ENCODE peak calls at places on chromosomes 2 and 18, in five cellular contexts. One of them, this sample, is unnamed.

GRCh38 chr18:76246579-76246978 is 248.5 kb downstream of the ZNF516 start:
- DNase-seq in HepG2: no peak
- DNase-seq in HCT116: no peak
- DNase-seq in PC-3: no peak
- DNase-seq in astrocyte: peak; percentile 64
- DNase-seq in this sample: no peak

GRCh38 chr2:17959356-17959755 is 80.9 kb downstream of the KCNS3 start:
- DNase-seq in HepG2: no peak
- DNase-seq in HCT116: no peak
- DNase-seq in PC-3: no peak
- DNase-seq in astrocyte: no peak
- DNase-seq in this sample: no peak

GRCh38 chr2:183995632-183996031 is 602.7 kb upstream of the ZNF804A start:
- DNase-seq in HepG2: no peak
- DNase-seq in HCT116: no peak
- DNase-seq in PC-3: peak; percentile 93
- DNase-seq in astrocyte: peak; percentile 79
- DNase-seq in this sample: no peak

GRCh38 chr2:168773719-168774521 is 28.5 kb upstream of the NOSTRIN start:
- DNase-seq in HepG2: peak; percentile 71
- DNase-seq in HCT116: peak; percentile 52
- DNase-seq in PC-3: peak; percentile 83
- DNase-seq in astrocyte: peak; percentile 22
- DNase-seq in this sample: peak; percentile 49

GRCh38 chr18:54149078-54149697 is 75.3 kb downstream of the MBD2 start:
- DNase-seq in HepG2: peak; percentile 27
- DNase-seq in HCT116: peak; percentile 63
- DNase-seq in PC-3: peak; percentile 91
- DNase-seq in astrocyte: peak; percentile 94
- DNase-seq in this sample: no peak

GRCh38 chr18:73924316-73924715 is 223.3 kb downstream of the FBXO15 start:
- DNase-seq in HepG2: no peak
- DNase-seq in HCT116: no peak
- DNase-seq in PC-3: no peak
- DNase-seq in astrocyte: no peak
- DNase-seq in this sample: no peak

GRCh38 chr18:27605107-27605834 is 420.2 kb upstream of the CHST9 start:
- DNase-seq in HepG2: peak; percentile 53
- DNase-seq in HCT116: peak; percentile 28
- DNase-seq in PC-3: peak; percentile 83
- DNase-seq in astrocyte: peak; percentile 50
- DNase-seq in this sample: peak; percentile 57

GRCh38 chr2:131146255-131146654 is 41.1 kb downstream of the PLEKHB2 start:
- DNase-seq in HepG2: no peak
- DNase-seq in HCT116: no peak
- DNase-seq in PC-3: no peak
- DNase-seq in astrocyte: no peak
- DNase-seq in this sample: peak; percentile 11

GRCh38 chr2:35163948-35164347 is 1191.6 kb upstream of the CRIM1 start:
- DNase-seq in HepG2: no peak
- DNase-seq in HCT116: no peak
- DNase-seq in PC-3: no peak
- DNase-seq in astrocyte: no peak
- DNase-seq in this sample: no peak

GRCh38 chr18:55328301-55328700 is 259.7 kb downstream of the TCF4 start:
- DNase-seq in HepG2: no peak
- DNase-seq in HCT116: no peak
- DNase-seq in PC-3: no peak
- DNase-seq in astrocyte: peak; percentile 79
- DNase-seq in this sample: no peak

GRCh38 chr18:56568986-56569385 is 69.4 kb downstream of the TXNL1 start:
- DNase-seq in HepG2: no peak
- DNase-seq in HCT116: no peak
- DNase-seq in PC-3: no peak
- DNase-seq in astrocyte: no peak
- DNase-seq in this sample: no peak

GRCh38 chr2:46917628-46918027 is 2.0 kb upstream of the MCFD2 start:
- DNase-seq in HepG2: no peak
- DNase-seq in HCT116: no peak
- DNase-seq in PC-3: no peak
- DNase-seq in astrocyte: no peak
- DNase-seq in this sample: peak; percentile 57

GRCh38 chr2:227363756-227364155 is 15.3 kb downstream of the TM4SF20 start:
- DNase-seq in HepG2: no peak
- DNase-seq in HCT116: no peak
- DNase-seq in PC-3: peak; percentile 39
- DNase-seq in astrocyte: no peak
- DNase-seq in this sample: no peak

GRCh38 chr2:165069131-165069530 is 113.8 kb upstream of the SLC38A11 start:
- DNase-seq in HepG2: no peak
- DNase-seq in HCT116: no peak
- DNase-seq in PC-3: no peak
- DNase-seq in astrocyte: peak; percentile 15
- DNase-seq in this sample: no peak

GRCh38 chr2:188922191-188922590 is 52.0 kb upstream of the COL3A1 start:
- DNase-seq in HepG2: no peak
- DNase-seq in HCT116: no peak
- DNase-seq in PC-3: peak; percentile 49
- DNase-seq in astrocyte: no peak
- DNase-seq in this sample: no peak

GRCh38 chr2:99841749-99842148 is 300.6 kb downstream of the AFF3 start:
- DNase-seq in HepG2: no peak
- DNase-seq in HCT116: no peak
- DNase-seq in PC-3: peak; percentile 49
- DNase-seq in astrocyte: peak; percentile 81
- DNase-seq in this sample: no peak

GRCh38 chr2:241064008-241064801 is 37.9 kb downstream of the MTERF4 start:
- DNase-seq in HepG2: no peak
- DNase-seq in HCT116: peak; percentile 19
- DNase-seq in PC-3: peak; percentile 19
- DNase-seq in astrocyte: no peak
- DNase-seq in this sample: no peak

GRCh38 chr2:74454654-74455511 is at the start of gene INO80B:
- DNase-seq in HepG2: peak; percentile 97
- DNase-seq in HCT116: peak; percentile 98
- DNase-seq in PC-3: peak; percentile 99
- DNase-seq in astrocyte: peak; percentile 95
- DNase-seq in this sample: peak; percentile 99

GRCh38 chr18:53701697-53702096 is 522.8 kb downstream of the MBD2 start:
- DNase-seq in HepG2: no peak
- DNase-seq in HCT116: no peak
- DNase-seq in PC-3: no peak
- DNase-seq in astrocyte: no peak
- DNase-seq in this sample: no peak

GRCh38 chr2:26876260-26876659 is 28.3 kb downstream of the DPYSL5 start:
- DNase-seq in HepG2: no peak
- DNase-seq in HCT116: no peak
- DNase-seq in PC-3: no peak
- DNase-seq in astrocyte: no peak
- DNase-seq in this sample: no peak

GRCh38 chr2:10712186-10712809 is 9.1 kb upstream of the ATP6V1C2 start:
- DNase-seq in HepG2: no peak
- DNase-seq in HCT116: no peak
- DNase-seq in PC-3: no peak
- DNase-seq in astrocyte: no peak
- DNase-seq in this sample: peak; percentile 17

GRCh38 chr2:238100049-238100820 is at the start of gene ESPNL:
- DNase-seq in HepG2: no peak
- DNase-seq in HCT116: no peak
- DNase-seq in PC-3: peak; percentile 12
- DNase-seq in astrocyte: no peak
- DNase-seq in this sample: no peak

GRCh38 chr18:10912790-10913560 is 236.4 kb downstream of the PIEZO2 start:
- DNase-seq in HepG2: peak; percentile 86
- DNase-seq in HCT116: no peak
- DNase-seq in PC-3: no peak
- DNase-seq in astrocyte: peak; percentile 87
- DNase-seq in this sample: no peak

GRCh38 chr18:46622999-46623398 is 34.0 kb downstream of the LOXHD1 start:
- DNase-seq in HepG2: no peak
- DNase-seq in HCT116: no peak
- DNase-seq in PC-3: peak; percentile 25
- DNase-seq in astrocyte: no peak
- DNase-seq in this sample: peak; percentile 0

GRCh38 chr2:176105727-176106635 is 1.1 kb upstream of the HOXD11 start:
- DNase-seq in HepG2: no peak
- DNase-seq in HCT116: no peak
- DNase-seq in PC-3: no peak
- DNase-seq in astrocyte: no peak
- DNase-seq in this sample: no peak

GRCh38 chr2:57733959-57734358 is 312.6 kb upstream of the VRK2 start:
- DNase-seq in HepG2: no peak
- DNase-seq in HCT116: no peak
- DNase-seq in PC-3: peak; percentile 29
- DNase-seq in astrocyte: no peak
- DNase-seq in this sample: no peak

GRCh38 chr2:207150294-207150693 is 15.5 kb downstream of the KLF7 start:
- DNase-seq in HepG2: no peak
- DNase-seq in HCT116: no peak
- DNase-seq in PC-3: no peak
- DNase-seq in astrocyte: no peak
- DNase-seq in this sample: no peak

GRCh38 chr2:207149253-207150213 is 16.2 kb downstream of the KLF7 start:
- DNase-seq in HepG2: no peak
- DNase-seq in HCT116: no peak
- DNase-seq in PC-3: no peak
- DNase-seq in astrocyte: peak; percentile 57
- DNase-seq in this sample: no peak

GRCh38 chr2:207144191-207144795 is 21.5 kb downstream of the KLF7 start:
- DNase-seq in HepG2: no peak
- DNase-seq in HCT116: no peak
- DNase-seq in PC-3: no peak
- DNase-seq in astrocyte: no peak
- DNase-seq in this sample: no peak

GRCh38 chr2:207143474-207144190 is 22.1 kb downstream of the KLF7 start:
- DNase-seq in HepG2: no peak
- DNase-seq in HCT116: no peak
- DNase-seq in PC-3: no peak
- DNase-seq in astrocyte: peak; percentile 70
- DNase-seq in this sample: no peak

DNA sequence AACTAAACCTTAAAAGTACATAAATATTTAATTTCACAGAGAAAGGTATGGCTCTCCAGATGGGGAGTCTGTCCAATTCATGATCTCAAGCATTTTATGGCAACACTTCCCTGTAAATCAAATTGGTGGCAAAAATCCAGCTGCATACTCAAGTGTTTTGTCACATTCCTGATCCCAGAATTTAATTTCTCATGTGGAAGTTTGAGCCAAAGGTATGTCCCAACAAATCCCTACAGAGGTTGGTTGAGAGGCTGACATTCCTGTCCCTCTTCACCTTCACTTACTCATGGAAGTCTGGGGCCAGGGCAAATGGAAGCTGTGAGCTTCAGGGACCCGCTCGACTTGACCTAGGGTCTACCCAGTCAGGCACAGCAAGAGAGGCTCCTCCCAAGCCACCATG is 17.7 kb downstream of the KLF7 start:
- DNase-seq in HepG2: no peak
- DNase-seq in HCT116: no peak
- DNase-seq in PC-3: peak; percentile 54
- DNase-seq in astrocyte: peak; percentile 85
- DNase-seq in this sample: no peak
- H4K20me1 ChIP-seq in HepG2: no peaks in the 10 kb centered on the region
- H4K20me1 ChIP-seq in HCT116: no peaks in the 10 kb centered on the region
- H4K20me1 ChIP-seq in PC-3: no peaks in the 10 kb centered on the region
- H4K20me1 ChIP-seq in astrocyte: peaks cover 98% of the 10 kb centered on the region
- H4K20me1 ChIP-seq in this sample: no peaks in the 10 kb centered on the region

DNA sequence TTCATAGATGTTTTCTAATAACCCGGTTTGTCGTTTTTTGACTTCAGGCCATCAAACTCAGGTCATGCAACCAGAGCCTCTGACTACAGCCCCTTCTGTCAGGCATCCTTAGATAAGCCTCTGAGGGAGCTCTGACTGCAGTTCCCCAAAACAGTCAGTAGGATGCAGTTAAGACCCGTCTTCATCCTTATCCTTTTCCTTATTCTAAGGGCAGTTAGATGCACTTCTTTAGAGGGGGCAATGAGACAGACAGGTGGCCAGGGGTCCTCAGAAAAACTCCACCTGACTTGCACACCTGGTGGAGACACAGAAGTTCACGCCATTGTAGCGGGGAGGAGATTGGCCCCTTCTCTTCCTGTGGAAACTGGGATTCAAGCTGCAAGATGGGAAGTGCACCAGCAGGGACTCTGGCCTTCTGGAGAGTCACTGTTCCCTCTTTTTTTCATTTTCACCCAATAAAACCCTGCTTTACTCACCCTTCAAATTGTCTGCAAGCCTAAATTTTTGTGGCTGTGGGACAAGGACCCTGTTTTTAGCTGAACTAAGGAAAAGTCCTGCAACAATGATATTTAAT is 104.8 kb upstream of the TFPI start:
- DNase-seq in HepG2: peak; percentile 24
- DNase-seq in HCT116: peak; percentile 21
- DNase-seq in PC-3: peak; percentile 51
- DNase-seq in astrocyte: peak; percentile 10
- DNase-seq in this sample: peak; percentile 1
- TF ChIP-seq CTCF in HepG2: peak; percentile 30
- TF ChIP-seq CTCF in HCT116: peak; percentile 58
- TF ChIP-seq CTCF in PC-3: peak; percentile 63
- TF ChIP-seq CTCF in astrocyte: peak; percentile 21
- TF ChIP-seq CTCF in this sample: peak; percentile 12

DNA sequence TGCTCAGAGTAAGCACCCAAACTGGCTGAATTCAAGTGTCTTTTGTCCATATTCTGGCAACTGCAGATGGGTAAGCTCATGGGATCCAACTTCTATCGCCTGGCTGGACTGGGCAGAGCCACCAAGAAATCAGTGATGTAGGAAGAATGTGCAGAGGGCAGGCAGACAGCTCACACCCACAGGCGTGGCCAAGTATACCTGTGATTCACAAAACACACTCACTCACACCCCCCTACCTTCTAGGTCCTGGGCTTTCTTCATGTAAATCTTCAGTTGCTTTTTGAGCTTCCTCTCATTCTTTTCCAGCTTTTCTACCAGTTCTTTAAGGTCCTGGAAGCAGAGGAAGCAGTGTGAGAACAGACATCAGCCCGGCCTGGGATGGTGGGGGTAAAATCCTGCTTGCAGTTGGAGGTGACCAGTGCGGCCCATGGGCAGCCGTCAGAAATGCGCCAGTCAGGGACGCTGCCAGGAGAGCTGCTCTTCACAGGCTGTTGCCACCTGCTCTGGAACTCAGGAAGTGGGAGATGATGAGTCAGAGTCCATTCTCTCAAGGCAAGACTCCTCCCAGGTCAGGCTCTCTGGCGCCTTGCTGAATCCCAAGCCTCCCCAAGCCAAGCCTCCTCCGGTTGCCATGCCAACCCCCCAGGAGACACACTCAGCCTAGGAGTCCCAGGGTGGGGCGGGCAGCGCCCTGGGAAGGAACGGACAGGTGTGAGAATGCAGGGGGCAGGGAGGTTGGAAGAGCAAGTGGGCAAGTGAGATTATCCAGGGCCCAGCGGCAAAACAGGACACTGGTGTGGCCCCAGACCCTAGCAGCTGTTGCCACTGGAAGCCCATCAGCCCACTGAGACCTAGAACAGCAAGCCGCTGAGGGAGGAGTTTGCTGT is 36.2 kb upstream of the ACAA2 start:
- DNase-seq in HepG2: peak; percentile 42
- DNase-seq in HCT116: peak; percentile 96
- DNase-seq in PC-3: peak; percentile 87
- DNase-seq in astrocyte: peak; percentile 91
- DNase-seq in this sample: no peak
- H2AFZ ChIP-seq in HepG2: no peak overlapping the region
- H2AFZ ChIP-seq in HCT116: no peak overlapping the region
- H2AFZ ChIP-seq in PC-3: peak overlapping the region; percentile 50
- H2AFZ ChIP-seq in astrocyte: peak overlapping the region; percentile 13
- H2AFZ ChIP-seq in this sample: no peak overlapping the region

GRCh38 chr2:173931751-173932150 is 33.4 kb downstream of the SP3 start:
- DNase-seq in HepG2: no peak
- DNase-seq in HCT116: no peak
- DNase-seq in PC-3: no peak
- DNase-seq in astrocyte: peak; percentile 44
- DNase-seq in this sample: no peak
- H4K20me1 ChIP-seq in HepG2: peaks cover 45% of the 10 kb centered on the region
- H4K20me1 ChIP-seq in HCT116: peaks cover 52% of the 10 kb centered on the region
- H4K20me1 ChIP-seq in PC-3: peaks cover 13% of the 10 kb centered on the region
- H4K20me1 ChIP-seq in astrocyte: peaks cover 83% of the 10 kb centered on the region
- H4K20me1 ChIP-seq in this sample: peaks cover 38% of the 10 kb centered on the region